ENCODE peak calls at places on chromosomes 2 and 18, in seven cellular contexts. F, U, O, J, B, Y and N are unnamed samples.

GRCh38 chr2:164689020-164689419 is 67.7 kb upstream of the GRB14 start:
- DNase-seq in F (no peak), U (no peak), O (no peak), J (no peak), B (no peak), Y (no peak), N (no peak)

GRCh38 chr2:120964819-120965218 is 229.2 kb downstream of the GLI2 start:
- DNase-seq in F (no peak), U (no peak), O (no peak), J (no peak), B (no peak), Y (no peak), N (no peak)

GRCh38 chr2:151891566-151892194 is 63.5 kb upstream of the ARL5A start:
- DNase-seq in F (no peak), U (no peak), O (no peak), J (no peak), B (no peak), Y (no peak), N (peak; percentile 37)

GRCh38 chr18:54235871-54236270 is 11.4 kb upstream of the MBD2 start:
- DNase-seq in F (no peak), U (no peak), O (no peak), J (no peak), B (no peak), Y (no peak), N (no peak)

GRCh38 chr2:85862426-85862825 is 26.4 kb downstream of the ST3GAL5 start:
- DNase-seq in F (no peak), U (no peak), O (peak; percentile 36), J (no peak), B (no peak), Y (no peak), N (no peak)

GRCh38 chr18:78875268-78875997 is 104.2 kb upstream of the SALL3 start:
- DNase-seq in F (peak; percentile 5), U (peak; percentile 11), O (no peak), J (no peak), B (peak; percentile 58), Y (peak; percentile 19), N (peak; percentile 59)

GRCh38 chr2:176105078-176105726 is 1.9 kb upstream of the HOXD11 start:
- DNase-seq in F (no peak), U (no peak), O (no peak), J (no peak), B (no peak), Y (no peak), N (no peak)

GRCh38 chr2:61617610-61618009 is 79.5 kb upstream of the XPO1 start:
- DNase-seq in F (no peak), U (no peak), O (no peak), J (no peak), B (no peak), Y (no peak), N (no peak)

GRCh38 chr2:240291337-240291751 is 144.1 kb upstream of the GPC1 start:
- DNase-seq in F (no peak), U (no peak), O (no peak), J (no peak), B (no peak), Y (no peak), N (peak; percentile 8)

GRCh38 chr2:235230809-235231601 is 262.8 kb upstream of the AGAP1 start:
- DNase-seq in F (no peak), U (no peak), O (no peak), J (peak; percentile 6), B (no peak), Y (peak; percentile 64), N (no peak)

GRCh38 chr18:42174909-42175308 is 219.9 kb downstream of the PIK3C3 start:
- DNase-seq in F (no peak), U (no peak), O (no peak), J (peak; percentile 66), B (no peak), Y (no peak), N (peak; percentile 53)

GRCh38 chr2:117101613-117102012 is 712.9 kb upstream of the DDX18 start:
- DNase-seq in F (no peak), U (no peak), O (no peak), J (no peak), B (no peak), Y (no peak), N (no peak)

GRCh38 chr18:71673498-71673897 is 870.6 kb downstream of the CBLN2 start:
- DNase-seq in F (no peak), U (no peak), O (no peak), J (no peak), B (no peak), Y (no peak), N (no peak)

GRCh38 chr2:160720098-160720497 is 226.5 kb upstream of the RBMS1 start:
- DNase-seq in F (no peak), U (no peak), O (no peak), J (peak; percentile 30), B (no peak), Y (no peak), N (no peak)

GRCh38 chr18:35443847-35444246 is 53.9 kb downstream of the INO80C start:
- DNase-seq in F (no peak), U (no peak), O (no peak), J (no peak), B (no peak), Y (no peak), N (no peak)

GRCh38 chr2:68463287-68463877 is 3.7 kb downstream of the FBXO48 start:
- DNase-seq in F (no peak), U (peak; percentile 68), O (no peak), J (peak; percentile 73), B (peak; percentile 79), Y (peak; percentile 12), N (peak; percentile 59)

GRCh38 chr2:217527586-217528202 is 475.1 kb downstream of the TNS1 start:
- DNase-seq in F (no peak), U (no peak), O (no peak), J (no peak), B (no peak), Y (no peak), N (no peak)

GRCh38 chr2:25076749-25077148 is 34.9 kb downstream of the EFR3B start:
- DNase-seq in F (no peak), U (no peak), O (no peak), J (no peak), B (no peak), Y (no peak), N (no peak)

GRCh38 chr2:166106431-166107015 is 21.3 kb downstream of the SCN1A start:
- DNase-seq in F (no peak), U (peak; percentile 38), O (no peak), J (no peak), B (peak; percentile 52), Y (no peak), N (peak; percentile 31)